ENCODE peak calls at places on chromosomes 7 and 10, in five cellular contexts. M is colonic mucosa, Q is PC-3, F is upper lobe of left lung, W is psoas muscle. N is an unnamed sample.

GRCh38 chr7:138388673-138389491 is 71.2 kb upstream of the TRIM24 start:
- DNase-seq in M (peak), Q (peak), F (no peak), W (no peak), N (no peak)

GRCh38 chr7:122013070-122013469 is 131.0 kb downstream of the AASS start:
- DNase-seq in M (no peak), Q (no peak), F (no peak), W (no peak), N (no peak)

GRCh38 chr10:18010050-18010449 is 58.3 kb downstream of the SLC39A12 start:
- DNase-seq in M (no peak), Q (peak), F (no peak), W (no peak), N (no peak)

GRCh38 chr10:62426086-62426485 is 51.9 kb downstream of the ZNF365 start:
- DNase-seq in M (no peak), Q (peak), F (no peak), W (no peak), N (no peak)

GRCh38 chr7:30846378-30846777 is 65.3 kb upstream of the AQP1 start:
- DNase-seq in M (peak), Q (peak), F (no peak), W (no peak), N (no peak)

GRCh38 chr10:13140627-13141190 is 20.6 kb upstream of the MCM10 start:
- DNase-seq in M (no peak), Q (no peak), F (no peak), W (no peak), N (no peak)

GRCh38 chr7:150951521-150951920 is 26.6 kb downstream of the KCNH2 start:
- DNase-seq in M (no peak), Q (no peak), F (peak), W (no peak), N (no peak)

GRCh38 chr7:124768525-124768924 is 2.9 kb upstream of the GPR37 start:
- DNase-seq in M (no peak), Q (no peak), F (no peak), W (no peak), N (no peak)

GRCh38 chr7:918441-919113 is 35.9 kb downstream of the ADAP1 start:
- DNase-seq in M (no peak), Q (no peak), F (peak), W (peak), N (no peak)

GRCh38 chr10:20885678-20886077 is 11.4 kb downstream of the NEBL start:
- DNase-seq in M (no peak), Q (peak), F (no peak), W (no peak), N (no peak)

GRCh38 chr7:130127404-130128395 is 57.4 kb downstream of the KLHDC10 start:
- DNase-seq in M (no peak), Q (no peak), F (no peak), W (no peak), N (no peak)

GRCh38 chr10:21125471-21126228 is 228.5 kb upstream of the NEBL start:
- DNase-seq in M (no peak), Q (no peak), F (peak), W (no peak), N (no peak)

GRCh38 chr7:27764109-27764508 is 24.1 kb downstream of the TAX1BP1 start:
- DNase-seq in M (no peak), Q (no peak), F (no peak), W (no peak), N (no peak)

DNA sequence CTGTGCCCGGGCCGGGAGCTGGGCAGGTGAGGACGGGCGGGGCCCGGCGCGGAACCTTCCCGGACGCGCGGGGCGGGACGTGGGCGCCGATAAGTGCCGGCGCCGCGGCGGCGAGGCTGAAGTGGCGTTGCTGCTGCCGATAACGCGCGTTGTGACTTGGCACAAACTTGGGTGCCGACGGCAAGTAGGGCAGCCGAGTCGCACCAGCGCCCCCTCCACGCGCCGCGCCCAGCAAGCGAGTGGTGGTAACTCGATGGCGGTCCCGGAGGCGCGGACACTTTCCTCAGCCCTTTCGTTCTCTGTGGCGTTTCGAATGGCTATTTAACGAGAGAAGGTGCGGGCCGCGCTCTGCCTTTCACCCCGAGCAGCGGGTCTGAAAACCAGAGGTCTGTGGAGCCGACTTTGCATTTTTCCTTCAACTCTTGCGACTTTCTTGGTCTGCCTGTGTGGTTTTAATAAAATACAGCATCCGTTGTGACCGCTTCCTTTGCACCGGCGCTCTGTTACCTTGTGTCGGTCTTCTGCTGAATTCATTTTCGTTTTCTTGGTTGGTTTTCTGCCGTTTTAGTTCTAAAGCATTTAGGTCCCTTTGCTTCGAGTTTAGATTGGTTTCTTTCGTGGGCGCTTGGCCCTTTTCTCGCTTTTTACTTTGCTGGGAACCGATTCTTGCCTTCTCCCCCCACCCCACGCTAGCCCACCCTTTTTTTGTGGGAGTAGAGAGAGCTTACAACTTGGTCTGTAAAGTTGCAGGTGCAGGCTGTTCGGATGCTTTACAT is 704 bp downstream of the STK17A start:
- DNase-seq in M (peak), Q (peak), F (peak), W (peak), N (peak)
- TF ChIP-seq CTCF in M (no peak), Q (no peak), F (no peak), W (peak), N (peak)

GRCh38 chr10:116733566-116733965 is 8.8 kb downstream of the HSPA12A start:
- DNase-seq in M (no peak), Q (peak), F (no peak), W (no peak), N (no peak)

GRCh38 chr10:116741391-116742351 is 695 bp downstream of the HSPA12A start:
- DNase-seq in M (no peak), Q (no peak), F (peak), W (peak), N (peak)

GRCh38 chr10:116740971-116741370 is 1.4 kb downstream of the HSPA12A start:
- DNase-seq in M (no peak), Q (no peak), F (peak), W (no peak), N (no peak)

GRCh38 chr10:116738359-116738738 is 4.0 kb downstream of the HSPA12A start:
- DNase-seq in M (no peak), Q (no peak), F (no peak), W (no peak), N (no peak)

DNA sequence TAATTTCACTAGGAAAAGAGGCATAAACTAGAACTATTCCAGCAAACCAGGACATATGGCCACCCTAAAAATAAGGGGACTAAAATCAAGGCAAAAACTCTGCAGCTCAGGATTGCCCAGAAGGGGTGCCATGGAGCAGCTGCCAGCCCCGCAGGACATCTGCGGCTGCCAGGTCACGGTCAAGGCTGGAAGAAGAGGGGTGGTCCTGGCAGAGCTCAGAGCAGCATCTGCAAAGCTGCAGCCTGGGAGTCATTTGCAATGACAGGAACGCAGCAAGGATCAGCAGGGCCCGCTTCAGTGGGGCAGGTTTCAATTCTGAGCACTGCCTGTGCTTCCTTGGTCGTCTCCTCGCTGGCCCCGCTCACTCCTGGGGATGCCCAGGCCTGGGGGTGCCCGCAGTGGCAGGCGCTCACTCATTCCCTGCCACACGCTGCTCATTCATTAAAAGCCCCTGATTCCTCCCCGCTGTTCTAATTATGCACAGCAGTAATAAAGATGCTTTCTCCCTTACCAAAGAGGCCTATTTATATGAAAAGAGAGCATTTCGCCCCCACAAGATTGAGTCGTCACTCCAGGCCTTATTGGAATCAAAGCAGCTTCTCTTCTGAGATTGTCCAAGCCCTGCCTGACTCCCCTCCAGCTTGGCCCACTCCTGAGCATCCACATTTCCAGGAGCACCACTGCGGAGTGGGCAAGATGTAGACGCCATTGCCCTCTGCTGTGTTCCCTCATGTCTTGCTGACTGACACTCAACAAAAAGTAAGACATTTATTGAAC is 4.6 kb downstream of the HSPA12A start:
- DNase-seq in M (no peak), Q (no peak), F (no peak), W (no peak), N (no peak)
- TF ChIP-seq CTCF in M (no peak), Q (peak), F (no peak), W (no peak), N (no peak)

GRCh38 chr10:117163061-117163953 is 25.2 kb upstream of the VAX1 start:
- DNase-seq in M (no peak), Q (no peak), F (peak), W (no peak), N (no peak)
- TF ChIP-seq CTCF in M (no peak), Q (no peak), F (no peak), W (no peak), N (no peak)

GRCh38 chr7:37484460-37485063 is 35.9 kb upstream of the ELMO1 start:
- DNase-seq in M (no peak), Q (no peak), F (no peak), W (no peak), N (no peak)
- TF ChIP-seq CTCF in M (no peak), Q (no peak), F (no peak), W (no peak), N (no peak)

GRCh38 chr7:157405501-157405900 is 68.7 kb downstream of the DNAJB6 start:
- DNase-seq in M (no peak), Q (no peak), F (no peak), W (no peak), N (no peak)

GRCh38 chr7:157404845-157405481 is 68.2 kb downstream of the DNAJB6 start:
- DNase-seq in M (no peak), Q (peak), F (no peak), W (peak), N (no peak)

GRCh38 chr7:157406971-157407370 is 70.2 kb downstream of the DNAJB6 start:
- DNase-seq in M (no peak), Q (no peak), F (no peak), W (no peak), N (no peak)

GRCh38 chr7:157407512-157408257 is 70.9 kb downstream of the DNAJB6 start:
- DNase-seq in M (no peak), Q (no peak), F (no peak), W (no peak), N (no peak)

GRCh38 chr7:157405914-157406810 is 69.4 kb downstream of the DNAJB6 start:
- DNase-seq in M (no peak), Q (no peak), F (no peak), W (peak), N (peak)
- TF ChIP-seq CTCF in M (no peak), Q (peak), F (no peak), W (peak), N (no peak)

GRCh38 chr7:127628445-127628844 is 10.5 kb upstream of the PAX4 start:
- DNase-seq in M (no peak), Q (no peak), F (no peak), W (no peak), N (no peak)
- TF ChIP-seq CTCF in M (no peak), Q (no peak), F (no peak), W (no peak), N (no peak)

GRCh38 chr10:119659951-119660350 is 8.8 kb downstream of the BAG3 start:
- DNase-seq in M (no peak), Q (no peak), F (peak), W (no peak), N (no peak)
- TF ChIP-seq CTCF in M (no peak), Q (no peak), F (no peak), W (no peak), N (no peak)

DNA sequence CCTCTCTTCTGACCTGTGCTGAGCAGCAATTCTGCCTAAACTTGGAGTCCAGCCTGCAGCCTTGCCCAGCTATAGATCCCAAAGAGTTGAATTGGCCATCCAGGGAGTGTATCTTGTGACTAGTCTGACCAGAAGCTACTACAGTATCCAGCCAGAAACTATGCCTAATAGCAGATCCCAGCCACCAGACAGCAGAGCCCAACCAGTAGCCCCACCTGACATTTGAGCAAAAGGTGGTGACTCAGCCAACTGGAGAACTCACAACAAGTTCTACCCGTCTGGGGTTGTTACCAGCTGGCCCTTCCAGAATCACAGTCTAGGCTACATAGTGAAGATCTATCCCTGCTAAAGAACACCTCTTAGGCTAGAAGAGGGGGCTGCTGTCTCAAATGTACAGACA is 315.0 kb downstream of the CRPPA start:
- DNase-seq in M (no peak), Q (no peak), F (no peak), W (no peak), N (no peak)
- TF ChIP-seq CTCF in M (no peak), Q (no peak), F (no peak), W (no peak), N (no peak)

GRCh38 chr10:71339796-71340589 is 20.9 kb downstream of the SLC29A3 start:
- DNase-seq in M (peak), Q (peak), F (peak), W (no peak), N (no peak)
- TF ChIP-seq CTCF in M (no peak), Q (no peak), F (no peak), W (no peak), N (no peak)

GRCh38 chr10:131313377-131313776 is 1.9 kb upstream of the TCERG1L start:
- DNase-seq in M (no peak), Q (no peak), F (no peak), W (no peak), N (no peak)

GRCh38 chr10:131311661-131312260 is at the start of gene TCERG1L:
- DNase-seq in M (no peak), Q (no peak), F (peak), W (no peak), N (no peak)

GRCh38 chr10:131310904-131311660 is 439 bp downstream of the TCERG1L start:
- DNase-seq in M (no peak), Q (no peak), F (peak), W (no peak), N (no peak)

GRCh38 chr10:131314148-131314547 is 2.6 kb upstream of the TCERG1L start:
- DNase-seq in M (no peak), Q (no peak), F (no peak), W (no peak), N (no peak)

GRCh38 chr10:131312261-131312801 is 810 bp upstream of the TCERG1L start:
- DNase-seq in M (no peak), Q (no peak), F (peak), W (no peak), N (no peak)
- TF ChIP-seq CTCF in M (no peak), Q (peak), F (peak), W (no peak), N (no peak)